ENCODE peak calls at places on chromosomes 4 and X, in five cellular contexts. One of them, this sample, is unnamed.

GRCh38 chrX:49192722-49193328 is 6.7 kb upstream of the PRICKLE3 start:
- DNase-seq in right lobe of liver: no peak
- DNase-seq in IMR-90: peak; percentile 25
- DNase-seq in effector memory CD4-positive, alpha-beta T cell: no peak
- DNase-seq in adrenal gland: no peak
- DNase-seq in this sample: peak; percentile 52

GRCh38 chr4:55033296-55033695 is 92.1 kb downstream of the KDR start:
- DNase-seq in right lobe of liver: no peak
- DNase-seq in IMR-90: no peak
- DNase-seq in effector memory CD4-positive, alpha-beta T cell: no peak
- DNase-seq in adrenal gland: no peak
- DNase-seq in this sample: peak; percentile 4

GRCh38 chr4:78059524-78059889 is 2.4 kb downstream of the FRAS1 start:
- DNase-seq in right lobe of liver: no peak
- DNase-seq in IMR-90: peak; percentile 45
- DNase-seq in effector memory CD4-positive, alpha-beta T cell: no peak
- DNase-seq in adrenal gland: peak; percentile 41
- DNase-seq in this sample: peak; percentile 85

GRCh38 chr4:177728361-177729152 is 286.3 kb upstream of the AGA start:
- DNase-seq in right lobe of liver: no peak
- DNase-seq in IMR-90: no peak
- DNase-seq in effector memory CD4-positive, alpha-beta T cell: no peak
- DNase-seq in adrenal gland: no peak
- DNase-seq in this sample: no peak

GRCh38 chr4:150583287-150584197 is 1.6 kb downstream of the MAB21L2 start:
- DNase-seq in right lobe of liver: peak; percentile 83
- DNase-seq in IMR-90: peak; percentile 47
- DNase-seq in effector memory CD4-positive, alpha-beta T cell: no peak
- DNase-seq in adrenal gland: peak; percentile 30
- DNase-seq in this sample: peak; percentile 81

GRCh38 chr4:11904991-11905760 is 476.5 kb upstream of the HS3ST1 start:
- DNase-seq in right lobe of liver: no peak
- DNase-seq in IMR-90: no peak
- DNase-seq in effector memory CD4-positive, alpha-beta T cell: no peak
- DNase-seq in adrenal gland: no peak
- DNase-seq in this sample: no peak

GRCh38 chr4:156941940-156942548 is 29.6 kb downstream of the PDGFC start:
- DNase-seq in right lobe of liver: no peak
- DNase-seq in IMR-90: peak; percentile 97
- DNase-seq in effector memory CD4-positive, alpha-beta T cell: no peak
- DNase-seq in adrenal gland: no peak
- DNase-seq in this sample: peak; percentile 94

GRCh38 chr4:172042714-172043114 is 229.5 kb downstream of the GALNTL6 start:
- DNase-seq in right lobe of liver: no peak
- DNase-seq in IMR-90: no peak
- DNase-seq in effector memory CD4-positive, alpha-beta T cell: no peak
- DNase-seq in adrenal gland: peak; percentile 29
- DNase-seq in this sample: peak; percentile 11

GRCh38 chr4:113708250-113708649 is 53.3 kb downstream of the CAMK2D start:
- DNase-seq in right lobe of liver: no peak
- DNase-seq in IMR-90: peak; percentile 29
- DNase-seq in effector memory CD4-positive, alpha-beta T cell: no peak
- DNase-seq in adrenal gland: no peak
- DNase-seq in this sample: peak; percentile 34

GRCh38 chr4:21451032-21451431 is 497.5 kb downstream of the KCNIP4 start:
- DNase-seq in right lobe of liver: no peak
- DNase-seq in IMR-90: peak; percentile 4
- DNase-seq in effector memory CD4-positive, alpha-beta T cell: no peak
- DNase-seq in adrenal gland: no peak
- DNase-seq in this sample: peak; percentile 34

GRCh38 chr4:60389636-60390035 is 810.5 kb upstream of the ADGRL3 start:
- DNase-seq in right lobe of liver: no peak
- DNase-seq in IMR-90: no peak
- DNase-seq in effector memory CD4-positive, alpha-beta T cell: no peak
- DNase-seq in adrenal gland: no peak
- DNase-seq in this sample: no peak

GRCh38 chr4:184911310-184911709 is 85.5 kb upstream of the ACSL1 start:
- DNase-seq in right lobe of liver: no peak
- DNase-seq in IMR-90: peak; percentile 40
- DNase-seq in effector memory CD4-positive, alpha-beta T cell: no peak
- DNase-seq in adrenal gland: no peak
- DNase-seq in this sample: peak; percentile 40

GRCh38 chr4:118014831-118015230 is 19.5 kb upstream of the NDST3 start:
- DNase-seq in right lobe of liver: no peak
- DNase-seq in IMR-90: no peak
- DNase-seq in effector memory CD4-positive, alpha-beta T cell: no peak
- DNase-seq in adrenal gland: no peak
- DNase-seq in this sample: no peak

GRCh38 chr4:78772526-78773084 is 3.5 kb upstream of the BMP2K start:
- DNase-seq in right lobe of liver: no peak
- DNase-seq in IMR-90: no peak
- DNase-seq in effector memory CD4-positive, alpha-beta T cell: no peak
- DNase-seq in adrenal gland: no peak
- DNase-seq in this sample: no peak

GRCh38 chrX:50762578-50762977 is 51.4 kb downstream of the SHROOM4 start:
- DNase-seq in right lobe of liver: no peak
- DNase-seq in IMR-90: no peak
- DNase-seq in effector memory CD4-positive, alpha-beta T cell: no peak
- DNase-seq in adrenal gland: no peak
- DNase-seq in this sample: no peak

GRCh38 chr4:119525771-119526712 is 102.6 kb downstream of the PDE5A start:
- DNase-seq in right lobe of liver: no peak
- DNase-seq in IMR-90: peak; percentile 43
- DNase-seq in effector memory CD4-positive, alpha-beta T cell: no peak
- DNase-seq in adrenal gland: no peak
- DNase-seq in this sample: no peak

GRCh38 chr4:110198472-110199419 is at the start of gene ELOVL6:
- DNase-seq in right lobe of liver: peak; percentile 93
- DNase-seq in IMR-90: peak; percentile 72
- DNase-seq in effector memory CD4-positive, alpha-beta T cell: no peak
- DNase-seq in adrenal gland: peak; percentile 74
- DNase-seq in this sample: peak; percentile 86

GRCh38 chrX:101450052-101450451 is 35.2 kb upstream of the ARMCX4 start:
- DNase-seq in right lobe of liver: no peak
- DNase-seq in IMR-90: no peak
- DNase-seq in effector memory CD4-positive, alpha-beta T cell: no peak
- DNase-seq in adrenal gland: no peak
- DNase-seq in this sample: no peak

GRCh38 chrX:67543818-67544217 is at the start of gene AR:
- DNase-seq in right lobe of liver: peak; percentile 90
- DNase-seq in IMR-90: peak; percentile 28
- DNase-seq in effector memory CD4-positive, alpha-beta T cell: no peak
- DNase-seq in adrenal gland: peak; percentile 61
- DNase-seq in this sample: peak; percentile 50

GRCh38 chrX:145041486-145041885 is 205.8 kb upstream of the SPANXN1 start:
- DNase-seq in right lobe of liver: no peak
- DNase-seq in IMR-90: no peak
- DNase-seq in effector memory CD4-positive, alpha-beta T cell: no peak
- DNase-seq in adrenal gland: no peak
- DNase-seq in this sample: no peak
- H3K9me3 ChIP-seq in right lobe of liver: no peaks in the 10 kb centered on the region
- H3K9me3 ChIP-seq in IMR-90: peaks cover 6% of the 10 kb centered on the region
- H3K9me3 ChIP-seq in effector memory CD4-positive, alpha-beta T cell: no peaks in the 10 kb centered on the region
- H3K9me3 ChIP-seq in adrenal gland: no peaks in the 10 kb centered on the region
- H3K9me3 ChIP-seq in this sample: peaks cover 2% of the 10 kb centered on the region

DNA sequence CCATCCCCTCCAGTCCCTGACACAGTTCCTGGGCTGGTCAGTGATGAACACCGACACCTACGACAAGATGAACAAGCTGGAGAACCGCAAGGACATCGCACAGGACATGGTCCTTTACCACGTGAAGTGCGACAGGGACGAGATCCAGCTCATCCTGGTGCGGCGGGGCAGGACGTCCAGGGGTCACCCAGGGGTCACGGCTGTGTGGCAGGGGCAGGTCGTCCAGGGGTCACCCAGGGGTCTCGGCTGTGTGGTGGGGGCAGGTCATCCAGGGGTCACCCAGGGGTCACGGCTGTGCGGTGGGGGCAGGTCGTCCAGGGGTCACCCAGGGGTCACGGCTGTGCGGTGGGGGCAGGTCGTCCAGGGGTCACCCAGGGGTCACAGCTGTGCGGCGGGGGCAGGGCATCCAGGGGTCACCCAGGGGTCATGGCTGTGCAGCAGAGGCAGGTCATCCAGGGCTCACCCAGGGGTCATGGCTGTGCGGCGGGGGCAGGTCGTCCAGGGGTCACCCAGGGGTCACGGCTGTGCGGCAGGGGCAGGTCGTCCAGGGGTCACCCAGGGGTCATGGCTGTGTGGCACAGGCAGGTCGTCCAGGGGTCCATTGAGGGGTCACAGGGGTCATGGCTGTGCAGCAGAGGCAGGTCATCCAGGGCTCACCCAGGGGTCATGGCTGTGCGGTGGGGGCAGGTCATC is 16.6 kb downstream of the ATP5ME start:
- DNase-seq in right lobe of liver: peak; percentile 42
- DNase-seq in IMR-90: no peak
- DNase-seq in effector memory CD4-positive, alpha-beta T cell: no peak
- DNase-seq in adrenal gland: no peak
- DNase-seq in this sample: peak; percentile 20
- H3K9me3 ChIP-seq in right lobe of liver: no peaks in the 10 kb centered on the region
- H3K9me3 ChIP-seq in IMR-90: peaks cover 18% of the 10 kb centered on the region
- H3K9me3 ChIP-seq in effector memory CD4-positive, alpha-beta T cell: no peaks in the 10 kb centered on the region
- H3K9me3 ChIP-seq in adrenal gland: no peaks in the 10 kb centered on the region
- H3K9me3 ChIP-seq in this sample: no peaks in the 10 kb centered on the region

GRCh38 chrX:125198546-125198945 is 121.1 kb upstream of the TEX13C start:
- DNase-seq in right lobe of liver: no peak
- DNase-seq in IMR-90: no peak
- DNase-seq in effector memory CD4-positive, alpha-beta T cell: no peak
- DNase-seq in adrenal gland: no peak
- DNase-seq in this sample: no peak
- H3K9me3 ChIP-seq in right lobe of liver: no peaks in the 10 kb centered on the region
- H3K9me3 ChIP-seq in IMR-90: no peaks in the 10 kb centered on the region
- H3K9me3 ChIP-seq in effector memory CD4-positive, alpha-beta T cell: no peaks in the 10 kb centered on the region
- H3K9me3 ChIP-seq in adrenal gland: no peaks in the 10 kb centered on the region
- H3K9me3 ChIP-seq in this sample: no peaks in the 10 kb centered on the region

GRCh38 chr4:173518419-173519102 is 11.5 kb downstream of the HAND2 start:
- DNase-seq in right lobe of liver: no peak
- DNase-seq in IMR-90: no peak
- DNase-seq in effector memory CD4-positive, alpha-beta T cell: no peak
- DNase-seq in adrenal gland: no peak
- DNase-seq in this sample: no peak
- H3K9me3 ChIP-seq in right lobe of liver: no peaks in the 10 kb centered on the region
- H3K9me3 ChIP-seq in IMR-90: peaks cover 18% of the 10 kb centered on the region
- H3K9me3 ChIP-seq in effector memory CD4-positive, alpha-beta T cell: no peaks in the 10 kb centered on the region
- H3K9me3 ChIP-seq in adrenal gland: no peaks in the 10 kb centered on the region
- H3K9me3 ChIP-seq in this sample: no peaks in the 10 kb centered on the region

GRCh38 chr4:18081708-18082107 is 60.2 kb upstream of the LCORL start:
- DNase-seq in right lobe of liver: no peak
- DNase-seq in IMR-90: no peak
- DNase-seq in effector memory CD4-positive, alpha-beta T cell: no peak
- DNase-seq in adrenal gland: no peak
- DNase-seq in this sample: no peak

GRCh38 chr4:18077808-18078207 is 56.3 kb upstream of the LCORL start:
- DNase-seq in right lobe of liver: no peak
- DNase-seq in IMR-90: no peak
- DNase-seq in effector memory CD4-positive, alpha-beta T cell: no peak
- DNase-seq in adrenal gland: no peak
- DNase-seq in this sample: no peak

GRCh38 chr4:18082254-18082653 is 60.7 kb upstream of the LCORL start:
- DNase-seq in right lobe of liver: no peak
- DNase-seq in IMR-90: no peak
- DNase-seq in effector memory CD4-positive, alpha-beta T cell: no peak
- DNase-seq in adrenal gland: no peak
- DNase-seq in this sample: no peak
- H3K9me3 ChIP-seq in right lobe of liver: no peaks in the 10 kb centered on the region
- H3K9me3 ChIP-seq in IMR-90: no peaks in the 10 kb centered on the region
- H3K9me3 ChIP-seq in effector memory CD4-positive, alpha-beta T cell: no peaks in the 10 kb centered on the region
- H3K9me3 ChIP-seq in adrenal gland: no peaks in the 10 kb centered on the region
- H3K9me3 ChIP-seq in this sample: no peaks in the 10 kb centered on the region

GRCh38 chr4:124839786-124840390 is 127.4 kb upstream of the ANKRD50 start:
- DNase-seq in right lobe of liver: no peak
- DNase-seq in IMR-90: no peak
- DNase-seq in effector memory CD4-positive, alpha-beta T cell: no peak
- DNase-seq in adrenal gland: no peak
- DNase-seq in this sample: no peak
- H3K9me3 ChIP-seq in right lobe of liver: no peaks in the 10 kb centered on the region
- H3K9me3 ChIP-seq in IMR-90: peaks cover 10% of the 10 kb centered on the region
- H3K9me3 ChIP-seq in effector memory CD4-positive, alpha-beta T cell: peaks cover 6% of the 10 kb centered on the region
- H3K9me3 ChIP-seq in adrenal gland: no peaks in the 10 kb centered on the region
- H3K9me3 ChIP-seq in this sample: peaks cover 42% of the 10 kb centered on the region

GRCh38 chrX:64097891-64098290 is 107.6 kb downstream of the AMER1 start:
- DNase-seq in right lobe of liver: no peak
- DNase-seq in IMR-90: no peak
- DNase-seq in effector memory CD4-positive, alpha-beta T cell: no peak
- DNase-seq in adrenal gland: no peak
- DNase-seq in this sample: no peak

GRCh38 chrX:64093761-64094160 is 111.7 kb downstream of the AMER1 start:
- DNase-seq in right lobe of liver: no peak
- DNase-seq in IMR-90: peak; percentile 4
- DNase-seq in effector memory CD4-positive, alpha-beta T cell: no peak
- DNase-seq in adrenal gland: no peak
- DNase-seq in this sample: peak; percentile 54
- H3K9me3 ChIP-seq in right lobe of liver: no peaks in the 10 kb centered on the region
- H3K9me3 ChIP-seq in IMR-90: no peaks in the 10 kb centered on the region
- H3K9me3 ChIP-seq in effector memory CD4-positive, alpha-beta T cell: no peaks in the 10 kb centered on the region
- H3K9me3 ChIP-seq in adrenal gland: no peaks in the 10 kb centered on the region
- H3K9me3 ChIP-seq in this sample: no peaks in the 10 kb centered on the region